ENCODE peak calls at places on chromosomes 16 and 17, in four cellular contexts. S is neuronal stem cell, I is HS-5, T is HuH-7.5. L is an unnamed sample.

GRCh38 chr16:17476414-17477259 is 5.9 kb upstream of the XYLT1 start:
- DNase-seq in S (no peak), I (no peak), T (peak), L (no peak)

GRCh38 chr17:32871736-32872135 is 5.2 kb downstream of the MYO1D start:
- DNase-seq in S (no peak), I (no peak), T (no peak), L (no peak)

GRCh38 chr16:72203401-72203800 is 31.4 kb upstream of the PMFBP1 start:
- DNase-seq in S (no peak), I (peak), T (no peak), L (no peak)

GRCh38 chr17:16449121-16449570 is 33.8 kb downstream of the TRPV2 start:
- DNase-seq in S (no peak), I (no peak), T (no peak), L (no peak)

GRCh38 chr17:31690118-31690517 is 168.9 kb downstream of the COPRS start:
- DNase-seq in S (no peak), I (no peak), T (no peak), L (no peak)

GRCh38 chr17:28072935-28073533 is 30.6 kb downstream of the NLK start:
- DNase-seq in S (no peak), I (no peak), T (no peak), L (no peak)

GRCh38 chr17:915416-916201 is 64.0 kb downstream of the NXN start:
- DNase-seq in S (no peak), I (no peak), T (no peak), L (no peak)

GRCh38 chr17:79721993-79722671 is 8.6 kb upstream of the ENPP7 start:
- DNase-seq in S (no peak), I (no peak), T (peak), L (no peak)

GRCh38 chr17:65634533-65634932 is 73.1 kb upstream of the AXIN2 start:
- DNase-seq in S (no peak), I (no peak), T (no peak), L (no peak)